ENCODE peak calls at places on chromosome 12, in ten cellular contexts. W, B, O, S, K, R, C, U, E and I are unnamed samples. For H3K36me3 and H3K9me3, the result is how much of the 10 kb centered on the place peaks cover.

GRCh38 chr12:130436741-130437501 is 99.2 kb downstream of the PIWIL1 start:
- DNase-seq in K (no peak), S (no peak), O (no peak), U (peak), C (no peak), R (no peak), W (no peak), E (peak), B (no peak), I (no peak)

GRCh38 chr12:13592063-13592942 is 389.1 kb downstream of the GRIN2B start:
- DNase-seq in U (no peak), S (no peak), O (no peak), R (no peak), B (no peak), W (peak), E (no peak), K (no peak), C (no peak), I (no peak)

GRCh38 chr12:69066420-69067373 is 133.7 kb upstream of the CPM start:
- DNase-seq in C (no peak), W (no peak), K (no peak), S (no peak), O (no peak), U (no peak), E (no peak), B (no peak), R (no peak), I (no peak)

GRCh38 chr12:57579011-57579410 is 12.0 kb upstream of the PIP4K2C start:
- DNase-seq in R (no peak), B (peak), U (no peak), W (no peak), O (no peak), K (no peak), E (no peak), S (no peak), C (no peak), I (no peak)

GRCh38 chr12:57617942-57618341 is 6.7 kb downstream of the ARHGEF25 start:
- DNase-seq in U (no peak), S (no peak), E (no peak), O (no peak), K (no peak), C (no peak), R (no peak), B (no peak), W (no peak), I (no peak)

GRCh38 chr12:98901189-98901588 is 256.1 kb downstream of the APAF1 start:
- DNase-seq in B (no peak), C (no peak), R (no peak), S (no peak), O (peak), E (no peak), U (no peak), K (no peak), W (no peak), I (no peak)

GRCh38 chr12:108638997-108639822 is 5.5 kb upstream of the SELPLG start:
- DNase-seq in W (no peak), C (no peak), E (no peak), R (no peak), O (no peak), B (no peak), U (no peak), S (no peak), K (no peak), I (no peak)

GRCh38 chr12:3491938-3492867 is 1.2 kb downstream of the PRMT8 start:
- DNase-seq in E (peak), O (peak), S (no peak), B (peak), C (peak), W (peak), R (peak), U (peak), K (no peak), I (peak)

GRCh38 chr12:40144023-40144422 is 38.1 kb upstream of the SLC2A13 start:
- DNase-seq in R (no peak), E (no peak), O (no peak), B (no peak), S (peak), K (no peak), C (peak), W (no peak), U (no peak), I (no peak)

GRCh38 chr12:95096852-95097251 is 23.4 kb upstream of the NR2C1 start:
- DNase-seq in K (no peak), O (no peak), W (peak), R (peak), E (no peak), C (no peak), U (no peak), S (no peak), B (peak), I (peak)

GRCh38 chr12:52191841-52192791 is at the start of gene KRT80:
- DNase-seq in K (peak), R (peak), E (peak), O (no peak), C (peak), B (peak), U (peak), S (no peak), W (peak), I (peak)

GRCh38 chr12:46674126-46674525 is 151.7 kb downstream of the SLC38A4 start:
- DNase-seq in S (no peak), R (no peak), B (no peak), K (no peak), U (no peak), W (no peak), O (no peak), E (no peak), C (no peak), I (no peak)

GRCh38 chr12:73065913-73066312 is 793.7 kb downstream of the TRHDE start:
- DNase-seq in S (no peak), R (no peak), K (no peak), B (no peak), E (no peak), C (no peak), O (no peak), U (no peak), W (no peak), I (no peak)

GRCh38 chr12:5377997-5378596 is 53.8 kb upstream of the NTF3 start:
- DNase-seq in S (no peak), O (no peak), K (no peak), R (peak), U (no peak), C (no peak), B (no peak), W (no peak), E (no peak), I (no peak)

GRCh38 chr12:45966486-45966885 is 23.9 kb downstream of the SCAF11 start:
- DNase-seq in R (no peak), S (no peak), O (no peak), B (peak), C (no peak), U (no peak), W (peak), K (no peak), E (no peak), I (peak)

GRCh38 chr12:124490584-124491305 is 76.7 kb downstream of the NCOR2 start:
- DNase-seq in U (no peak), W (peak), S (peak), B (no peak), K (peak), R (peak), C (peak), E (peak), O (no peak), I (no peak)

GRCh38 chr12:2582631-2583616 is 211.8 kb upstream of the FKBP4 start:
- DNase-seq in O (peak), B (peak), S (no peak), K (peak), R (peak), W (peak), C (peak), U (peak), E (peak), I (peak)

GRCh38 chr12:55428844-55429243 is 2.8 kb downstream of the OR6C76 start:
- DNase-seq in E (no peak), O (no peak), R (no peak), S (no peak), U (no peak), K (no peak), C (no peak), W (no peak), B (no peak), I (no peak)

GRCh38 chr12:68235576-68235975 is 10.0 kb upstream of the IL26 start:
- DNase-seq in O (no peak), S (no peak), C (no peak), R (no peak), U (no peak), K (no peak), B (peak), W (no peak), E (no peak), I (no peak)

GRCh38 chr12:27284751-27285150 is 40.7 kb downstream of the STK38L start:
- DNase-seq in C (no peak), R (no peak), S (no peak), K (no peak), W (peak), E (no peak), U (no peak), O (no peak), B (peak), I (no peak)

GRCh38 chr12:128747441-128747840 is 76.3 kb downstream of the SLC15A4 start:
- DNase-seq in R (no peak), O (no peak), C (no peak), S (no peak), W (no peak), E (no peak), U (no peak), B (no peak), K (no peak), I (no peak)

GRCh38 chr12:127911289-127911688 is 355.7 kb upstream of the TMEM132C start:
- DNase-seq in W (no peak), K (no peak), U (no peak), B (no peak), C (peak), S (no peak), R (no peak), O (no peak), E (no peak), I (no peak)

GRCh38 chr12:89192419-89192818 is 159.9 kb downstream of the DUSP6 start:
- DNase-seq in O (no peak), U (no peak), K (no peak), R (no peak), W (no peak), E (no peak), B (peak), S (no peak), C (no peak), I (peak)
- H3K4me3 ChIP-seq in O (no peak), U (no peak), K (no peak), R (no peak), W (no peak), E (no peak), B (no peak), S (no peak), C (no peak), I (no peak)

GRCh38 chr12:132775502-132776233 is 14.0 kb upstream of the ANKLE2 start:
- DNase-seq in K (no peak), U (no peak), S (no peak), E (no peak), W (no peak), R (no peak), O (no peak), C (no peak), B (no peak), I (no peak)
- H3K36me3 ChIP-seq in K (under half), U (under half), S (under half), E (under half), W (half or more), R (under half), O (under half), C (under half), B (half or more), I (half or more)

GRCh38 chr12:111296906-111297463 is 71.9 kb downstream of the PHETA1 start:
- DNase-seq in S (no peak), W (no peak), K (no peak), C (no peak), U (no peak), B (no peak), E (no peak), R (no peak), O (no peak), I (no peak)

GRCh38 chr12:111297703-111298426 is 71.0 kb downstream of the PHETA1 start:
- DNase-seq in B (no peak), O (peak), K (no peak), W (no peak), C (no peak), E (no peak), R (no peak), S (no peak), U (no peak), I (no peak)

GRCh38 chr12:111293266-111294009 is 75.5 kb downstream of the PHETA1 start:
- DNase-seq in B (no peak), O (peak), E (no peak), S (no peak), K (no peak), C (no peak), W (no peak), R (no peak), U (no peak), I (no peak)

GRCh38 chr12:111298583-111299436 is 70.1 kb downstream of the PHETA1 start:
- DNase-seq in R (no peak), K (no peak), E (peak), B (peak), W (peak), O (peak), S (no peak), C (peak), U (no peak), I (peak)

DNA sequence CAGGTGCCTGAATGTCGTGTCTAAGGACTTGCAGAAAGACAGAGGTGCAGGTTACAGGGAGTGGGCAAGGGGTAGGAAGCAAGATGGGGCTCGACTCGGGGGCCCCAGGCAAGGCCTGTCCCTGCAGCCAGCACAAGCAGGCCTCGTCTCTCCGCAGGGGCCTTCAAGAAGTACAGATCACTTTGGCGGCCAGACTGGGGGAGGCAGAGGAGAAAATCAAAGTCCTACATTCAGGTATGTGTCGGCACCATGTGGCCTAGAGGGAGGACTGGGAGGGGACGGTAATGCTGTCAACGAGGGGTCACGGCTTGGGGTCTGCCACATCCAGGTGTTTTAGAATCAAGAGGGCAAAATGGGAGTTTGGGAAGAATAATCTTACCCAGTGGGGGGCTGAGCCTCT is 73.7 kb downstream of the PHETA1 start:
- DNase-seq in U (no peak), W (no peak), C (no peak), B (no peak), E (no peak), O (peak), R (no peak), K (no peak), S (no peak), I (no peak)
- H3K9me3 ChIP-seq in U (under half), W (under half), C (under half), B (under half), E (under half), O (under half), R (under half), K (under half), S (under half), I (under half)

GRCh38 chr12:14884458-14884878 is 1.2 kb downstream of the MGP start:
- DNase-seq in O (no peak), U (peak), E (peak), S (peak), K (peak), W (peak), R (peak), B (peak), C (peak), I (peak)

GRCh38 chr12:14880890-14881453 is 4.7 kb downstream of the MGP start:
- DNase-seq in C (no peak), K (no peak), O (no peak), U (no peak), E (no peak), S (no peak), W (no peak), B (no peak), R (no peak), I (no peak)

GRCh38 chr12:14886271-14886670 is 617 bp upstream of the MGP start:
- DNase-seq in E (no peak), R (no peak), U (no peak), C (no peak), B (no peak), W (no peak), S (no peak), O (no peak), K (no peak), I (no peak)

GRCh38 chr12:14885718-14886201 is at the start of gene MGP:
- DNase-seq in W (peak), S (no peak), C (peak), U (peak), E (peak), R (peak), B (peak), K (peak), O (no peak), I (peak)

GRCh38 chr12:14883663-14884062 is 2.0 kb downstream of the MGP start:
- DNase-seq in E (no peak), O (no peak), B (no peak), R (no peak), W (peak), K (no peak), S (no peak), C (no peak), U (no peak), I (no peak)
- H3K4me3 ChIP-seq in E (peak), O (no peak), B (no peak), R (peak), W (no peak), K (no peak), S (no peak), C (peak), U (peak), I (no peak)

GRCh38 chr12:96907681-96908163 is 665 bp downstream of the NEDD1 start:
- DNase-seq in R (no peak), C (peak), U (no peak), O (peak), B (peak), S (no peak), E (no peak), W (peak), K (no peak), I (peak)
- H3K36me3 ChIP-seq in R (under half), C (under half), U (under half), O (under half), B (under half), S (under half), E (under half), W (under half), K (under half), I (under half)

GRCh38 chr12:21328578-21328977 is 6.1 kb downstream of the SLCO1A2 start:
- DNase-seq in K (no peak), B (no peak), O (no peak), R (no peak), W (no peak), E (no peak), U (no peak), C (no peak), S (no peak), I (no peak)
- H3K9me3 ChIP-seq in K (under half), B (under half), O (under half), R (under half), W (under half), E (under half), U (under half), C (under half), S (under half), I (under half)

GRCh38 chr12:122902854-122903703 is 7.2 kb upstream of the VPS37B start:
- DNase-seq in E (no peak), S (no peak), B (no peak), R (no peak), U (no peak), C (no peak), O (no peak), K (no peak), W (no peak), I (no peak)
- H3K4me3 ChIP-seq in E (no peak), S (no peak), B (no peak), R (no peak), U (no peak), C (no peak), O (no peak), K (no peak), W (no peak), I (no peak)